ENCODE peak calls at places on chromosomes 11 and 22, in nine cellular contexts. C is left ventricle myocardium inferior; T is tibial artery; O is A549; Z is ovary; S is CD8-positive, alpha-beta memory T cell; D is uterus; P is colonic mucosa; Q is CD8-positive, alpha-beta T cell. U is an unnamed sample. For H3K4me1, the result is how much of the 10 kb centered on the place peaks cover.

GRCh38 chr11:33256808-33257159 is 397 bp upstream of the HIPK3 start:
- DNase-seq in C (no peak), T (no peak), O (no peak), Z (no peak), S (no peak), D (no peak), P (no peak), Q (no peak), U (no peak)

GRCh38 chr22:18966748-18967147 is 30.7 kb upstream of the PRODH start:
- DNase-seq in C (no peak), T (peak), O (no peak), Z (no peak), S (no peak), D (no peak), P (no peak), Q (no peak), U (no peak)

GRCh38 chr11:67422894-67423293 is 5.4 kb upstream of the RPS6KB2 start:
- DNase-seq in C (no peak), T (no peak), O (no peak), Z (no peak), S (no peak), D (no peak), P (no peak), Q (no peak), U (peak)

GRCh38 chr11:111635706-111636045 is 33.4 kb downstream of the SIK2 start:
- DNase-seq in C (peak), T (no peak), O (no peak), Z (peak), S (no peak), D (peak), P (no peak), Q (no peak), U (no peak)

GRCh38 chr11:1505480-1505879 is 18.9 kb upstream of the MOB2 start:
- DNase-seq in C (peak), T (peak), O (no peak), Z (no peak), S (no peak), D (no peak), P (no peak), Q (no peak), U (no peak)

GRCh38 chr22:21030032-21030431 is 2.3 kb downstream of the SLC7A4 start:
- DNase-seq in C (no peak), T (no peak), O (no peak), Z (no peak), S (no peak), D (no peak), P (no peak), Q (no peak), U (no peak)

GRCh38 chr22:50294319-50294656 is 13.2 kb downstream of the PLXNB2 start:
- DNase-seq in C (no peak), T (no peak), O (no peak), Z (no peak), S (no peak), D (no peak), P (no peak), Q (no peak), U (no peak)

GRCh38 chr11:110373061-110373702 is 56.6 kb upstream of the FDX1 start:
- DNase-seq in C (no peak), T (no peak), O (peak), Z (no peak), S (no peak), D (no peak), P (no peak), Q (no peak), U (no peak)

GRCh38 chr11:3796346-3796745 is 1.0 kb downstream of the NUP98 start:
- DNase-seq in C (no peak), T (no peak), O (no peak), Z (no peak), S (no peak), D (no peak), P (no peak), Q (no peak), U (no peak)

GRCh38 chr11:111944139-111944538 is 7.0 kb downstream of the DIXDC1 start:
- DNase-seq in C (no peak), T (no peak), O (peak), Z (no peak), S (no peak), D (no peak), P (no peak), Q (no peak), U (peak)

GRCh38 chr22:41352058-41352457 is 29.7 kb upstream of the TEF start:
- DNase-seq in C (no peak), T (no peak), O (peak), Z (no peak), S (no peak), D (no peak), P (no peak), Q (no peak), U (peak)

GRCh38 chr22:42803454-42803853 is 53.6 kb downstream of the ARFGAP3 start:
- DNase-seq in C (peak), T (peak), O (no peak), Z (no peak), S (no peak), D (no peak), P (no peak), Q (no peak), U (no peak)

GRCh38 chr11:114171257-114172054 is 111.9 kb downstream of the ZBTB16 start:
- DNase-seq in C (peak), T (peak), O (no peak), Z (peak), S (no peak), D (peak), P (peak), Q (no peak), U (no peak)
- H3K4me1 ChIP-seq in C (half or more), T (half or more), O (under half), Z (half or more), S (half or more), D (half or more), P (under half), Q (half or more), U (under half)

DNA sequence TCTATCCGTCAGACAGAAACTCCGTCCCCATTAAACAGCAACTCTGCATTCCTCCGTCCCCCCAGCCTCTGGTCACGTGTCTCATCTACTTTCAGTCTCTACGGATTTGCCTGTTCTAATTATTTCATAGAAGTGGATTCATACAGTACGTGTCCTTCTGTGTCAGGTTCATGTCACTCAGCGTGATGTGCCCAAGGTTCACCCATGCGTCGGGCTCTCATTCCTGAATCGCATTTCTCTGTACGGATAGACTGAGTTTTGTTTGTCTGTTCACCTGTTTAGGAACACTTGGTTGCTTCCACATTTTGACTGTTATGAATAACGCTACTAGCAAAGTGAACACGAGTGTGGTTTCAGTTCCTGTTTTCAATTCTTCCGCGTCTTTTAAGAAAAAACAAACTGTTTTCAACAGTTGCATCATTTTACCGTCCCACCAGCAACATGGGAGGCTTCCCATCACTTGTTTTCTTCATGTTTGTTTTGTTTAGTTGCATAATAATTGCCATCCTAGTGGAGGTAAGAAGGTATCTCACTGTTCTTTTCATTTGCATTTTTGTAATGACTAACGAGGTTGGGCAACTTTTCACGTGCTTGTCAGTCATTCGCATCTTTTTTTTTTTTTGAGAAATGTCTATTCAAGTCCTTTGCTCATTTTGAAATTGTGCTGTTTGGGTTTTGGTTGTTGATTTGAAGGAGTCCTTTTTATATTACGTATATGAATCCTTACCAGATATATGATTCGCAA is 8.9 kb upstream of the NLRP6 start:
- DNase-seq in C (no peak), T (peak), O (no peak), Z (no peak), S (peak), D (no peak), P (peak), Q (peak), U (no peak)
- H3K27ac ChIP-seq in C (peak), T (no peak), O (no peak), Z (no peak), S (peak), D (no peak), P (peak), Q (peak), U (no peak)

DNA sequence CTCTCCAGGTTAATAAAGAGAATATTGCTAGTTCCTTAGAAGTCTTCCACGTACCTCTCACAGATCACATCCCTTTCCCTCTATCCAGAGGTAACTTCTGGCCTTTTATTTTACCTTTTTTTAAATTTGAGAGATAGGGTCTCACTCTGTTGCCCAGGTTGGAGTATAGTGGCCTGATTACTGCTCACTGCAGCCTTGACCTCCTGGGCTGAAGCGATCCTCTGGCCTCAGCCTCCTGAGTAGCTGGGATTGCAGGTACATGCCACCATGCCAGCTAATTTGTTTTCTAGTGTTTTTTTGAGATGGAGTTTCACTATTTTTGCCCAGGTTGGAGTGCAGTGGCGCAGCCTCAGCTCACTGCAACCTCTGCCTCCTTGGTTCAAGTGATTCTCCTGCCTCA is 24.4 kb downstream of the YAP1 start:
- DNase-seq in C (no peak), T (no peak), O (no peak), Z (no peak), S (no peak), D (no peak), P (no peak), Q (no peak), U (no peak)
- H3K4me1 ChIP-seq in C (under half), T (under half), O (under half), Z (under half), S (under half), D (under half), P (under half), Q (under half), U (under half)

DNA sequence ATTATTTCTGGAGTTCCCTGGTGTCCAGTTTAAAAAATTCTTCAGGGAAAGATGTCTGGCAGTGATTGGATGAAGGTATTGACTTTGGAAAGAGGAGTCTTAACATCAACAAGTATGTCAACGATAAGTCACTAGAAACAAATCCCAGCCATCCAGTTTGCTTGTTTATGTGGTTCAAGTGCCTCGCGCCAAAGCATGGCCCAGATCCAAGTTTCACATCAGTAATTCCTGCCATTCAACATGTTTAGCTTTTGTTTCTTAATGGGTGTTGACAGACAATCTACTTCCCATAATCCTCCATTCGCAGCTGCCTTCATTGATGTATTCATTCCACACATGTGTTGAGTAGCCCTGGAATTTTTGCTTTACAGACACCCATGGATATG is 77.8 kb downstream of the UBASH3B start:
- DNase-seq in C (peak), T (peak), O (peak), Z (no peak), S (no peak), D (no peak), P (no peak), Q (no peak), U (no peak)
- H3K27ac ChIP-seq in C (peak), T (no peak), O (peak), Z (no peak), S (no peak), D (no peak), P (no peak), Q (no peak), U (no peak)

GRCh38 chr11:60143768-60144167 is 39.1 kb downstream of the MS4A6A start:
- DNase-seq in C (no peak), T (no peak), O (no peak), Z (no peak), S (no peak), D (no peak), P (no peak), Q (no peak), U (no peak)
- H3K4me1 ChIP-seq in C (under half), T (under half), O (under half), Z (under half), S (under half), D (under half), P (under half), Q (under half), U (under half)

GRCh38 chr22:36002861-36003260 is 25.8 kb downstream of the RBFOX2 start:
- DNase-seq in C (no peak), T (no peak), O (no peak), Z (no peak), S (no peak), D (no peak), P (no peak), Q (no peak), U (no peak)
- H3K27ac ChIP-seq in C (no peak), T (no peak), O (no peak), Z (no peak), S (no peak), D (no peak), P (no peak), Q (no peak), U (no peak)

GRCh38 chr22:46578824-46579561 is 41.2 kb upstream of the GRAMD4 start:
- DNase-seq in C (peak), T (peak), O (no peak), Z (no peak), S (no peak), D (no peak), P (peak), Q (no peak), U (no peak)
- H3K4me1 ChIP-seq in C (half or more), T (under half), O (under half), Z (under half), S (under half), D (under half), P (under half), Q (under half), U (under half)

GRCh38 chr11:34305095-34305692 is 52.6 kb downstream of the ABTB2 start:
- DNase-seq in C (no peak), T (no peak), O (no peak), Z (no peak), S (no peak), D (no peak), P (no peak), Q (no peak), U (no peak)

GRCh38 chr11:34305780-34306179 is 52.0 kb downstream of the ABTB2 start:
- DNase-seq in C (no peak), T (no peak), O (no peak), Z (no peak), S (no peak), D (no peak), P (no peak), Q (no peak), U (no peak)

GRCh38 chr11:34302046-34302921 is 55.5 kb downstream of the ABTB2 start:
- DNase-seq in C (no peak), T (no peak), O (no peak), Z (no peak), S (no peak), D (no peak), P (no peak), Q (no peak), U (peak)

GRCh38 chr11:34300571-34301295 is 57.1 kb downstream of the ABTB2 start:
- DNase-seq in C (no peak), T (no peak), O (no peak), Z (no peak), S (no peak), D (no peak), P (no peak), Q (no peak), U (no peak)

DNA sequence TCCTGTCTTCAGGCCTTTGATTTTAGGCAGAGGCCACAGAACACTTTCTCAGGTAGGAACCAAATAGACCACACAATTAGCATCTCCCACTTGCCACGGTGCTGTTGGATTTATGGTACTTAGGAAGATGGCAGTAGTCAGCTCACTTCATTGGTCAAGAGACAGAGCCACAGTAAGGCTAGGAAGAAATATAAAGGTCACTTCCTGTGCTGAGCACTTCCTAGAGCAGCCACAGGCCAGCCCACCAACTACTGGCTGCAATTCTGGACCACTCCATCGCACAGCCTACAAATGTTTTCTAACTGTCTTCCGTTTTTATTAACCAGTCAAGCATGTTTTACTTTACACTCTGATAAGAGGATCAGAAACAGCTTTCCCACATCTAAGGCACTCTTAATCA is 54.8 kb downstream of the ABTB2 start:
- DNase-seq in C (no peak), T (no peak), O (no peak), Z (no peak), S (no peak), D (no peak), P (no peak), Q (no peak), U (no peak)
- H3K27ac ChIP-seq in C (no peak), T (no peak), O (no peak), Z (no peak), S (no peak), D (no peak), P (no peak), Q (no peak), U (peak)

GRCh38 chr22:39287076-39287743 is 32.2 kb downstream of the RPL3 start:
- DNase-seq in C (no peak), T (no peak), O (no peak), Z (no peak), S (no peak), D (no peak), P (no peak), Q (no peak), U (no peak)

GRCh38 chr22:39284983-39285382 is 34.4 kb downstream of the RPL3 start:
- DNase-seq in C (no peak), T (no peak), O (no peak), Z (no peak), S (no peak), D (no peak), P (no peak), Q (no peak), U (no peak)

GRCh38 chr22:39283312-39284141 is 35.9 kb downstream of the RPL3 start:
- DNase-seq in C (peak), T (peak), O (no peak), Z (no peak), S (no peak), D (peak), P (no peak), Q (no peak), U (peak)

GRCh38 chr22:39282642-39283311 is 36.6 kb downstream of the RPL3 start:
- DNase-seq in C (no peak), T (no peak), O (no peak), Z (no peak), S (no peak), D (no peak), P (no peak), Q (no peak), U (no peak)

GRCh38 chr22:39284142-39284980 is 35.1 kb downstream of the RPL3 start:
- DNase-seq in C (no peak), T (no peak), O (no peak), Z (no peak), S (no peak), D (no peak), P (no peak), Q (no peak), U (peak)
- H3K4me1 ChIP-seq in C (under half), T (under half), O (under half), Z (under half), S (under half), D (under half), P (under half), Q (under half), U (half or more)

U was measured in PC-9.